ENCODE peak calls at places on chromosomes 4 and X, in four cellular contexts. Y is activated CD4-positive, alpha-beta T cell treated with anti-CD3 and anti-CD28 coated beads, Interleukin-2, amount 50 U/mL, for 24 hours; J is NCI-H1105; M is occipital lobe. K is an unnamed sample.

GRCh38 chrX:68254738-68255645 is 178.3 kb downstream of the OPHN1 start:
- DNase-seq in Y (no peak), J (no peak), M (no peak), K (no peak)

GRCh38 chr4:10160280-10160856 is 43.8 kb upstream of the WDR1 start:
- DNase-seq in Y (no peak), J (no peak), M (no peak), K (no peak)

GRCh38 chrX:49157194-49157593 is 5.4 kb upstream of the MAGIX start:
- DNase-seq in Y (no peak), J (no peak), M (no peak), K (no peak)

GRCh38 chrX:10949541-10949940 is 161.6 kb upstream of the HCCS start:
- DNase-seq in Y (no peak), J (no peak), M (no peak), K (no peak)

GRCh38 chr4:189029961-189030360 is 890.7 kb downstream of the TRIML1 start:
- DNase-seq in Y (no peak), J (no peak), M (no peak), K (no peak)

GRCh38 chrX:95059909-95060308 is 1385.9 kb downstream of the FAM133A start:
- DNase-seq in Y (no peak), J (no peak), M (no peak), K (no peak)

GRCh38 chrX:47562615-47563243 is 1.7 kb downstream of the ARAF start:
- DNase-seq in Y (no peak), J (no peak), M (no peak), K (no peak)

GRCh38 chr4:41205854-41206460 is 8.4 kb downstream of the APBB2 start:
- DNase-seq in Y (no peak), J (no peak), M (no peak), K (no peak)

GRCh38 chrX:17596051-17596450 is 141.2 kb upstream of the SCML1 start:
- DNase-seq in Y (no peak), J (no peak), M (no peak), K (no peak)

GRCh38 chr4:123452585-123452984 is 56.0 kb downstream of the SPRY1 start:
- DNase-seq in Y (no peak), J (peak; percentile 4), M (peak; percentile 20), K (no peak)

GRCh38 chrX:13013353-13014110 is 30.9 kb downstream of the FAM9C start:
- DNase-seq in Y (no peak), J (no peak), M (no peak), K (peak; percentile 32)

GRCh38 chr4:169611157-169611556 is 1.2 kb downstream of the NEK1 start:
- DNase-seq in Y (no peak), J (no peak), M (no peak), K (no peak)

GRCh38 chrX:7316280-7316679 is 168.3 kb upstream of the PUDP start:
- DNase-seq in Y (no peak), J (no peak), M (no peak), K (no peak)

GRCh38 chr4:42150653-42151567 is 1.5 kb downstream of the BEND4 start:
- DNase-seq in Y (no peak), J (no peak), M (no peak), K (no peak)